ENCODE peak calls at places on chromosomes 4 and X, in five cellular contexts. One of them, this sample, is unnamed.

GRCh38 chr4:156723951-156724668 is 247.5 kb downstream of the PDGFC start:
- DNase-seq in suprapubic skin: no peak
- DNase-seq in tibial nerve: no peak
- DNase-seq in tibial artery: no peak
- DNase-seq in Karpas-422: no peak
- DNase-seq in this sample: no peak

GRCh38 chrX:40109288-40110008 is 11.7 kb upstream of the BCOR start:
- DNase-seq in Karpas-422: peak; percentile 67
- DNase-seq in suprapubic skin: no peak
- DNase-seq in tibial nerve: no peak
- DNase-seq in tibial artery: peak; percentile 73
- DNase-seq in this sample: peak; percentile 63

GRCh38 chrX:118502121-118502794 is 6.6 kb downstream of the DOCK11 start:
- DNase-seq in tibial nerve: no peak
- DNase-seq in suprapubic skin: no peak
- DNase-seq in tibial artery: no peak
- DNase-seq in Karpas-422: no peak
- DNase-seq in this sample: no peak

GRCh38 chr4:173520921-173521473 is 9.0 kb downstream of the HAND2 start:
- DNase-seq in tibial artery: no peak
- DNase-seq in tibial nerve: no peak
- DNase-seq in suprapubic skin: no peak
- DNase-seq in Karpas-422: no peak
- DNase-seq in this sample: no peak

GRCh38 chrX:38375888-38376287 is 23.5 kb downstream of the OTC start:
- DNase-seq in tibial artery: no peak
- DNase-seq in Karpas-422: peak; percentile 70
- DNase-seq in tibial nerve: no peak
- DNase-seq in suprapubic skin: no peak
- DNase-seq in this sample: no peak

GRCh38 chrX:13077168-13077567 is 32.7 kb upstream of the FAM9C start:
- DNase-seq in tibial nerve: no peak
- DNase-seq in Karpas-422: no peak
- DNase-seq in tibial artery: peak; percentile 70
- DNase-seq in suprapubic skin: no peak
- DNase-seq in this sample: peak; percentile 58

GRCh38 chr4:22094217-22094616 is 145.6 kb upstream of the KCNIP4 start:
- DNase-seq in suprapubic skin: no peak
- DNase-seq in tibial nerve: no peak
- DNase-seq in tibial artery: no peak
- DNase-seq in Karpas-422: no peak
- DNase-seq in this sample: no peak

GRCh38 chr4:75723117-75723801 is 1.1 kb upstream of the USO1 start:
- DNase-seq in tibial artery: no peak
- DNase-seq in tibial nerve: no peak
- DNase-seq in Karpas-422: no peak
- DNase-seq in suprapubic skin: no peak
- DNase-seq in this sample: peak; percentile 8

GRCh38 chr4:15042529-15043167 is 40.4 kb downstream of the CPEB2 start:
- DNase-seq in tibial nerve: no peak
- DNase-seq in Karpas-422: no peak
- DNase-seq in suprapubic skin: no peak
- DNase-seq in tibial artery: no peak
- DNase-seq in this sample: no peak

GRCh38 chr4:79467246-79467932 is 59.4 kb upstream of the GK2 start:
- DNase-seq in Karpas-422: no peak
- DNase-seq in tibial artery: no peak
- DNase-seq in tibial nerve: no peak
- DNase-seq in suprapubic skin: no peak
- DNase-seq in this sample: no peak

GRCh38 chr4:63370997-63371396 is 1038.3 kb downstream of the TECRL start:
- DNase-seq in suprapubic skin: no peak
- DNase-seq in tibial nerve: no peak
- DNase-seq in Karpas-422: no peak
- DNase-seq in tibial artery: no peak
- DNase-seq in this sample: no peak

GRCh38 chrX:119790977-119791436 is 423 bp downstream of the RPL39 start:
- DNase-seq in tibial artery: peak; percentile 64
- DNase-seq in tibial nerve: no peak
- DNase-seq in suprapubic skin: no peak
- DNase-seq in Karpas-422: peak; percentile 48
- DNase-seq in this sample: peak; percentile 18

GRCh38 chrX:545488-545887 is 85.1 kb upstream of the SHOX start:
- DNase-seq in tibial artery: peak; percentile 70
- DNase-seq in tibial nerve: no peak
- DNase-seq in Karpas-422: no peak
- DNase-seq in suprapubic skin: no peak
- DNase-seq in this sample: peak; percentile 60

GRCh38 chr4:159487284-159487747 is 384.4 kb downstream of the RAPGEF2 start:
- DNase-seq in Karpas-422: peak; percentile 84
- DNase-seq in tibial artery: no peak
- DNase-seq in suprapubic skin: no peak
- DNase-seq in tibial nerve: no peak
- DNase-seq in this sample: peak; percentile 26

GRCh38 chr4:125389713-125390112 is 75.0 kb downstream of the FAT4 start:
- DNase-seq in tibial artery: no peak
- DNase-seq in tibial nerve: no peak
- DNase-seq in suprapubic skin: no peak
- DNase-seq in Karpas-422: no peak
- DNase-seq in this sample: no peak

GRCh38 chr4:15145709-15146108 is 143.4 kb downstream of the CPEB2 start:
- DNase-seq in tibial nerve: no peak
- DNase-seq in Karpas-422: no peak
- DNase-seq in tibial artery: no peak
- DNase-seq in suprapubic skin: no peak
- DNase-seq in this sample: no peak

GRCh38 chr4:152363086-152363485 is 172.8 kb downstream of the FBXW7 start:
- DNase-seq in tibial artery: no peak
- DNase-seq in Karpas-422: no peak
- DNase-seq in suprapubic skin: no peak
- DNase-seq in tibial nerve: no peak
- DNase-seq in this sample: no peak

GRCh38 chr4:25088342-25088952 is 57.7 kb upstream of the LGI2 start:
- DNase-seq in tibial artery: peak; percentile 57
- DNase-seq in suprapubic skin: no peak
- DNase-seq in Karpas-422: no peak
- DNase-seq in tibial nerve: no peak
- DNase-seq in this sample: no peak

GRCh38 chr4:139472761-139473335 is 18.9 kb downstream of the RAB33B start:
- DNase-seq in suprapubic skin: no peak
- DNase-seq in tibial artery: no peak
- DNase-seq in tibial nerve: no peak
- DNase-seq in Karpas-422: no peak
- DNase-seq in this sample: no peak

GRCh38 chr4:163744861-163745260 is 250.4 kb downstream of the TMA16 start:
- DNase-seq in tibial nerve: no peak
- DNase-seq in tibial artery: no peak
- DNase-seq in Karpas-422: no peak
- DNase-seq in suprapubic skin: no peak
- DNase-seq in this sample: no peak

GRCh38 chrX:69133561-69134542 is 31.4 kb downstream of the PJA1 start:
- DNase-seq in suprapubic skin: no peak
- DNase-seq in tibial nerve: no peak
- DNase-seq in tibial artery: no peak
- DNase-seq in Karpas-422: peak; percentile 59
- DNase-seq in this sample: peak; percentile 53

GRCh38 chr4:83115656-83116285 is 1.2 kb upstream of the PLAC8 start:
- DNase-seq in tibial artery: no peak
- DNase-seq in suprapubic skin: no peak
- DNase-seq in Karpas-422: no peak
- DNase-seq in tibial nerve: no peak
- DNase-seq in this sample: no peak

GRCh38 chr4:83112678-83113428 is 1.7 kb downstream of the PLAC8 start:
- DNase-seq in Karpas-422: no peak
- DNase-seq in tibial nerve: no peak
- DNase-seq in tibial artery: no peak
- DNase-seq in suprapubic skin: no peak
- DNase-seq in this sample: no peak

GRCh38 chr4:83115000-83115399 is 471 bp upstream of the PLAC8 start:
- DNase-seq in Karpas-422: no peak
- DNase-seq in tibial artery: no peak
- DNase-seq in tibial nerve: no peak
- DNase-seq in suprapubic skin: no peak
- DNase-seq in this sample: no peak

GRCh38 chr4:83113429-83113786 is 1.1 kb downstream of the PLAC8 start:
- DNase-seq in suprapubic skin: no peak
- DNase-seq in tibial artery: no peak
- DNase-seq in Karpas-422: no peak
- DNase-seq in tibial nerve: no peak
- DNase-seq in this sample: no peak

DNA sequence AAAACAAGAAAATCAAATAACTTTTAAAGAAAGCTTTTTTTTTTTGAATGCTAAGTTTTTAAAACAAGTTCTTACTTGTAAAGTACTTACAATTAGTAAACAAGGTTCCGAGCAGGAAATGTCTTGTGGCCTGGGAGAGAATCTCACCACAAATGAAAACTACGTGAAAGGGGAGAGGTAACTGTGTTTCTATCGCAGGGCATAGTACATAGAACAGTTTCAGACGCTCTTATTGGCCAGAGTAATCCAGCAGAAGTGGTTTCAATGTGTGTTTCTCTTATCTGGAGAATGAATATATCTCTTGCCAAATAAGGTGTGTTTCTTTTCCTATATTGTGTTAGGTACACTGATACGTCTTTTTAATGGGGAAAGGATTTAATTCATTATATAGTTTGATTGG is at the start of gene PLAC8:
- DNase-seq in suprapubic skin: no peak
- DNase-seq in tibial nerve: no peak
- DNase-seq in tibial artery: no peak
- DNase-seq in Karpas-422: no peak
- DNase-seq in this sample: no peak
- H3K4me3 ChIP-seq in suprapubic skin: no peak within 1 kb of the TSS
- H3K4me3 ChIP-seq in tibial nerve: peak within 1 kb of the TSS; percentile 35
- H3K4me3 ChIP-seq in tibial artery: no peak within 1 kb of the TSS
- H3K4me3 ChIP-seq in Karpas-422: no peak within 1 kb of the TSS
- H3K4me3 ChIP-seq in this sample: no peak within 1 kb of the TSS

GRCh38 chrX:2741386-2741785 is 10.5 kb upstream of the XG start:
- DNase-seq in tibial artery: peak; percentile 5
- DNase-seq in Karpas-422: no peak
- DNase-seq in tibial nerve: no peak
- DNase-seq in suprapubic skin: no peak
- DNase-seq in this sample: no peak
- H3K27me3 ChIP-seq in tibial artery: no peaks in the 10 kb centered on the region
- H3K27me3 ChIP-seq in Karpas-422: no peaks in the 10 kb centered on the region
- H3K27me3 ChIP-seq in tibial nerve: no peaks in the 10 kb centered on the region
- H3K27me3 ChIP-seq in suprapubic skin: no peaks in the 10 kb centered on the region
- H3K27me3 ChIP-seq in this sample: no peaks in the 10 kb centered on the region

GRCh38 chr4:108885211-108885610 is 122.4 kb upstream of the ETNPPL start:
- DNase-seq in Karpas-422: no peak
- DNase-seq in suprapubic skin: no peak
- DNase-seq in tibial nerve: no peak
- DNase-seq in tibial artery: no peak
- DNase-seq in this sample: no peak
- H3K4me3 ChIP-seq in Karpas-422: no peak overlapping the region
- H3K4me3 ChIP-seq in suprapubic skin: no peak overlapping the region
- H3K4me3 ChIP-seq in tibial nerve: no peak overlapping the region
- H3K4me3 ChIP-seq in tibial artery: no peak overlapping the region
- H3K4me3 ChIP-seq in this sample: no peak overlapping the region

DNA sequence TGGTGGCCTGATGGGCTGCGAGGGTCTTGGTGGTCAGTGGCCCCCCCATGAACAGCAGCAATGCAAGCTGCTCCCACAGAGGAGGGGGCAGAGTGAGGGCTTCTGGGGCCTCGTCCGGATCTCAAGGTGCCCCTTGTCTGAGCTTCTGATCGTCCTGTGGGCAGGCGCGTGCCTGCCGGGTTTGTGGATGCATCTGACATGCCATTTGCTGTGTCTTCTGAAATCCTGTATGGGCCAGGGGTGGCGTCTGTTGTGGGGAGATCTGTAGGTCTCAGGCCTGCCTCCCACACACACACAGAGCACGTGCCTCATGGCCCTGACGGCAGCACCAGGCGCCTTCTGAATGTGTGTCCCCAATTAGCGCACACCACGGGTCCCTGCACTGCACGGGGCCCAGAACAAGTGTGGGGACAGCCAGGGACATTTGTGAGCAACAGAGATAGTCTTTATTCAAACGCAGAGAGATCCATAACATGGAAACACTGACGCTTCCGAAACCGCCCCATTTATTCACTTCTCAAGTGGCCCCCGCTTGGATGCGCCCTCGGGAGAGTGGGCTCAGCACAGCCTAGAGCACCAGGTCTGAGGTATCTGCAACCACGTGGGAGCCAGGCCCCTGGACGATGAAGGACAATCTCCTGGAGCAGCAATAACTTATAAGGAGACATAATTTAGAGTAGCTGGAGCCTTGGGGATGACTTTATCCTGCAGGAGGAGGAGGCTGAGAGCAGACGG is 5.7 kb downstream of the SPON2 start:
- DNase-seq in suprapubic skin: no peak
- DNase-seq in Karpas-422: peak; percentile 46
- DNase-seq in tibial artery: no peak
- DNase-seq in tibial nerve: no peak
- DNase-seq in this sample: no peak
- H3K27me3 ChIP-seq in suprapubic skin: peaks cover 15% of the 10 kb centered on the region
- H3K27me3 ChIP-seq in Karpas-422: no peaks in the 10 kb centered on the region
- H3K27me3 ChIP-seq in tibial artery: no peaks in the 10 kb centered on the region
- H3K27me3 ChIP-seq in tibial nerve: no peaks in the 10 kb centered on the region
- H3K27me3 ChIP-seq in this sample: no peaks in the 10 kb centered on the region

DNA sequence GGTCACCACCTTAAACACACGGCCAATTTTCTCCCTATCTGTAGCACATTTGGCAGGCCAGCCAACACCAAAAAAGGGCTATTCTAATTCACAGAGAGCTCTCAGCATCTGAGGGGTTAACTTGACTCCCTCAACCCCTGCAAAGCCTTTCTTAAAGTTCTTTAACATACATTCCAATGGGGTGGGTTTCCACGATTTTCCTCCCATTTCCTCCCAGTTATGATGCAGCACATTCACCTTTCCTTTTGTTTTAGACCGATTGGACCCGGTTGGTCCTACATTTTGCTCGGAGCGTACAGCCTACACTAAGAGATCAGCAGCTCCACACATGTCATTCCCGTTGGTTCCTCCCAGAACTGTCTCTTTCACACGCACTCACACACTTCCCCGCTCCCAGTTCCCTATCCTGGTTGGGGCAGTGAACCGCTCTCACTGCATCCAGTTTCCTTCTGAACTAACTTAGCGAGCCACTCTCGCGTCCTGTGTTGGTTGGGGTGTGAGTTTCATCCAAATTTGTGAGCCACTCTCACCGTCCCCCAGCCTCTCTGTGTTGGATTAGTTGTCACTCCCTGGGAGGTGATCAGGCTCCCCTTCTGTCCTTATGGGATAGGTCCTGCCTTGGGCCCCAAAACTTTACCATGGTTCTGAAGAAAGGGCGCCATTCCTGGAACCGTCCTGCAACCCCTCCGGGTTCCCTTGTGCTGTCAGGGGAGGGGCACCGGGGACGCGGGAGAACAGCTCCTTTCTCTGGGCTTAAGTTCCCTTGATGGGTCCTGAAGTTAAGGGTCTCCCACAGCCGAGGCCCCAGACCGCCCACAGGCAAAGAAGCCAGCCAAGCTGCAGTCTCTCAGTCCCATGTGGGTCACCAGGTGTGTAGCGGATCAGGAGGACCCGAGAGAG is 45.1 kb downstream of the UGT2A3 start:
- DNase-seq in suprapubic skin: no peak
- DNase-seq in tibial nerve: no peak
- DNase-seq in Karpas-422: no peak
- DNase-seq in tibial artery: no peak
- DNase-seq in this sample: no peak
- H3K4me3 ChIP-seq in suprapubic skin: peak overlapping the region; percentile 15
- H3K4me3 ChIP-seq in tibial nerve: no peak overlapping the region
- H3K4me3 ChIP-seq in Karpas-422: no peak overlapping the region
- H3K4me3 ChIP-seq in tibial artery: peak overlapping the region; percentile 8
- H3K4me3 ChIP-seq in this sample: no peak overlapping the region